ENCODE peak calls at places on chromosomes 16 and 17, in six cellular contexts. X is CD4-positive, alpha-beta memory T cell; B is T47D; L is HT1080; F is stimulated activated CD4-positive, alpha-beta T cell treated with anti-CD3 and anti-CD28 coated beads, Interleukin-1b, Interleukin-23, amount 100 ng/mL, for 4 hours; K is stimulated activated CD8-positive, alpha-beta memory T cell treated with anti-CD3 and anti-CD28 coated beads, Interleukin-2, amount 100 ng/mL, for 48 hours. P is an unnamed sample.
A peak's percentile ranks its signal among the peaks of the same experiment; 100 is the strongest.

GRCh38 chr17:48173191-48173590 is 65.6 kb downstream of the SNX11 start:
- DNase-seq in X (no peak), B (no peak), L (peak; percentile 61), F (no peak), K (no peak), P (no peak)

GRCh38 chr16:50449800-50450199 is 81.0 kb upstream of the BRD7 start:
- DNase-seq in X (no peak), B (no peak), L (no peak), F (no peak), K (no peak), P (no peak)

GRCh38 chr16:75580-76501 is 2.2 kb upstream of the MPG start:
- DNase-seq in X (no peak), B (no peak), L (peak; percentile 92), F (no peak), K (no peak), P (peak; percentile 87)

GRCh38 chr17:2050871-2051387 is 4.0 kb upstream of the HIC1 start:
- DNase-seq in X (no peak), B (peak; percentile 46), L (no peak), F (no peak), K (no peak), P (no peak)

GRCh38 chr17:979211-979538 is 401 bp downstream of the NXN start:
- DNase-seq in X (no peak), B (no peak), L (no peak), F (no peak), K (no peak), P (no peak)

GRCh38 chr17:81388612-81389367 is 6.5 kb upstream of the BAHCC1 start:
- DNase-seq in X (no peak), B (peak; percentile 31), L (no peak), F (no peak), K (no peak), P (no peak)

GRCh38 chr16:5595849-5596248 is 498.3 kb upstream of the EEF2KMT start:
- DNase-seq in X (no peak), B (no peak), L (no peak), F (no peak), K (no peak), P (no peak)

GRCh38 chr17:50063516-50064252 is 7.8 kb downstream of the ITGA3 start:
- DNase-seq in X (no peak), B (no peak), L (peak; percentile 75), F (no peak), K (no peak), P (no peak)

GRCh38 chr17:78822552-78822951 is 18.1 kb downstream of the USP36 start:
- DNase-seq in X (no peak), B (no peak), L (no peak), F (no peak), K (no peak), P (no peak)

GRCh38 chr16:81838794-81839193 is 59.7 kb downstream of the PLCG2 start:
- DNase-seq in X (no peak), B (no peak), L (peak; percentile 59), F (no peak), K (no peak), P (no peak)

GRCh38 chr16:12896562-12896961 is 4.8 kb upstream of the SHISA9 start:
- DNase-seq in X (no peak), B (peak; percentile 80), L (peak; percentile 18), F (no peak), K (no peak), P (no peak)

GRCh38 chr16:21653571-21653970 is 1.2 kb upstream of the IGSF6 start:
- DNase-seq in X (no peak), B (no peak), L (no peak), F (no peak), K (no peak), P (no peak)

GRCh38 chr17:75277664-75278071 is 6.6 kb upstream of the MIF4GD start:
- DNase-seq in X (no peak), B (no peak), L (no peak), F (no peak), K (no peak), P (no peak)

GRCh38 chr16:21265104-21265825 is 12.8 kb downstream of the CRYM start:
- DNase-seq in X (no peak), B (no peak), L (peak; percentile 36), F (no peak), K (no peak), P (no peak)

GRCh38 chr16:58070585-58070984 is 45.0 kb downstream of the MMP15 start:
- DNase-seq in X (no peak), B (no peak), L (no peak), F (no peak), K (no peak), P (no peak)

GRCh38 chr17:7380321-7380720 is 568 bp upstream of the TNK1 start:
- DNase-seq in X (no peak), B (peak; percentile 60), L (no peak), F (no peak), K (no peak), P (peak; percentile 72)

GRCh38 chr16:53061701-53062159 is 6.9 kb downstream of the CHD9 start:
- DNase-seq in X (no peak), B (peak; percentile 26), L (no peak), F (no peak), K (peak; percentile 34), P (peak; percentile 77)

GRCh38 chr16:75224281-75224680 is 5.5 kb downstream of the CTRB1 start:
- DNase-seq in X (no peak), B (no peak), L (no peak), F (no peak), K (no peak), P (no peak)

GRCh38 chr17:45934044-45934979 is 40.0 kb downstream of the MAPT start:
- DNase-seq in X (no peak), B (no peak), L (no peak), F (no peak), K (no peak), P (no peak)

GRCh38 chr16:10987361-10988163 is 43.2 kb downstream of the CLEC16A start:
- DNase-seq in X (peak; percentile 23), B (no peak), L (peak; percentile 64), F (no peak), K (no peak), P (no peak)

GRCh38 chr16:30743690-30744089 is 4.5 kb upstream of the PHKG2 start:
- DNase-seq in X (no peak), B (no peak), L (no peak), F (no peak), K (no peak), P (no peak)

GRCh38 chr17:32253117-32253611 is 12.5 kb upstream of the RHBDL3 start:
- DNase-seq in X (peak; percentile 50), B (peak; percentile 89), L (peak; percentile 72), F (peak; percentile 52), K (peak; percentile 49), P (peak; percentile 83)

GRCh38 chr17:33500141-33500540 is 207.0 kb upstream of the ASIC2 start:
- DNase-seq in X (no peak), B (no peak), L (no peak), F (no peak), K (no peak), P (no peak)

GRCh38 chr17:30506423-30506822 is 29.2 kb downstream of the GOSR1 start:
- DNase-seq in X (no peak), B (no peak), L (no peak), F (no peak), K (no peak), P (no peak)

GRCh38 chr16:85798901-85799496 is 345 bp downstream of the EMC8 start:
- DNase-seq in X (peak; percentile 4), B (no peak), L (no peak), F (no peak), K (peak; percentile 20), P (peak; percentile 75)

GRCh38 chr17:44213403-44214229 is 5.9 kb downstream of the UBTF start:
- DNase-seq in X (no peak), B (no peak), L (no peak), F (no peak), K (no peak), P (no peak)

GRCh38 chr16:73268311-73268997 is 220.5 kb upstream of the ZFHX3 start:
- DNase-seq in X (no peak), B (no peak), L (no peak), F (no peak), K (no peak), P (no peak)

GRCh38 chr16:8194795-8195194 is 395.5 kb downstream of the TMEM114 start:
- DNase-seq in X (no peak), B (no peak), L (peak; percentile 20), F (no peak), K (no peak), P (no peak)

GRCh38 chr17:4998666-4999428 is 1.1 kb downstream of the KIF1C start:
- DNase-seq in X (no peak), B (peak; percentile 13), L (no peak), F (no peak), K (no peak), P (peak; percentile 78)

GRCh38 chr16:75305364-75306101 is 54.1 kb upstream of the BCAR1 start:
- DNase-seq in X (peak; percentile 17), B (peak; percentile 91), L (peak; percentile 100), F (peak; percentile 35), K (no peak), P (no peak)

GRCh38 chr16:25126820-25127232 is 15.3 kb downstream of the LCMT1 start:
- DNase-seq in X (peak; percentile 12), B (peak; percentile 61), L (peak; percentile 93), F (peak; percentile 17), K (no peak), P (no peak)

GRCh38 chr17:63337579-63337978 is 108.5 kb downstream of the CYB561 start:
- DNase-seq in X (no peak), B (no peak), L (no peak), F (no peak), K (no peak), P (no peak)

GRCh38 chr17:29238133-29238850 is 8.4 kb upstream of the CRYBA1 start:
- DNase-seq in X (no peak), B (no peak), L (no peak), F (no peak), K (no peak), P (no peak)

GRCh38 chr17:38733315-38734234 is 3.4 kb downstream of the CISD3 start:
- DNase-seq in X (no peak), B (peak; percentile 89), L (no peak), F (no peak), K (no peak), P (no peak)

GRCh38 chr16:57882797-57883196 is 80.5 kb upstream of the KIFC3 start:
- DNase-seq in X (no peak), B (no peak), L (no peak), F (no peak), K (no peak), P (no peak)

GRCh38 chr16:10770907-10771306 is 27.3 kb downstream of the NUBP1 start:
- DNase-seq in X (peak; percentile 6), B (no peak), L (no peak), F (no peak), K (no peak), P (no peak)

P was measured in upper lobe of right lung.